ENCODE peak calls at places on chromosomes 5 and 9, in five cellular contexts. One of them, this sample, is unnamed.

GRCh38 chr5:37768362-37768761 is 71.5 kb downstream of the GDNF start:
- DNase-seq in EH: no peak
- DNase-seq in Daoy: no peak
- DNase-seq in midbrain: no peak
- DNase-seq in D341Med: no peak
- DNase-seq in this sample: no peak

GRCh38 chr5:74294231-74294705 is 346.3 kb downstream of the ENC1 start:
- DNase-seq in EH: peak
- DNase-seq in Daoy: peak
- DNase-seq in midbrain: no peak
- DNase-seq in D341Med: no peak
- DNase-seq in this sample: no peak

GRCh38 chr9:124140941-124141568 is 116.7 kb upstream of the NEK6 start:
- DNase-seq in EH: no peak
- DNase-seq in Daoy: peak
- DNase-seq in midbrain: no peak
- DNase-seq in D341Med: no peak
- DNase-seq in this sample: peak

GRCh38 chr9:27280858-27281257 is 16.1 kb downstream of the EQTN start:
- DNase-seq in EH: peak
- DNase-seq in Daoy: no peak
- DNase-seq in midbrain: no peak
- DNase-seq in D341Med: no peak
- DNase-seq in this sample: no peak

GRCh38 chr9:129650680-129651235 is 8.8 kb upstream of the ASB6 start:
- DNase-seq in EH: no peak
- DNase-seq in Daoy: no peak
- DNase-seq in midbrain: no peak
- DNase-seq in D341Med: no peak
- DNase-seq in this sample: no peak

GRCh38 chr5:150401376-150402201 is 11.1 kb downstream of the CD74 start:
- DNase-seq in EH: no peak
- DNase-seq in Daoy: no peak
- DNase-seq in midbrain: no peak
- DNase-seq in D341Med: no peak
- DNase-seq in this sample: no peak

GRCh38 chr5:118224546-118224945 is 763.8 kb downstream of the DTWD2 start:
- DNase-seq in EH: peak
- DNase-seq in Daoy: no peak
- DNase-seq in midbrain: no peak
- DNase-seq in D341Med: no peak
- DNase-seq in this sample: peak

GRCh38 chr9:130980526-130980925 is 28.4 kb upstream of the LAMC3 start:
- DNase-seq in EH: no peak
- DNase-seq in Daoy: no peak
- DNase-seq in midbrain: no peak
- DNase-seq in D341Med: peak
- DNase-seq in this sample: no peak

GRCh38 chr9:14277202-14277601 is 36.7 kb downstream of the NFIB start:
- DNase-seq in EH: peak
- DNase-seq in Daoy: peak
- DNase-seq in midbrain: no peak
- DNase-seq in D341Med: no peak
- DNase-seq in this sample: no peak

GRCh38 chr5:91500758-91501157 is 117.6 kb upstream of the ARRDC3 start:
- DNase-seq in EH: no peak
- DNase-seq in Daoy: no peak
- DNase-seq in midbrain: no peak
- DNase-seq in D341Med: no peak
- DNase-seq in this sample: no peak

GRCh38 chr5:107072440-107072839 is 598.3 kb downstream of the EFNA5 start:
- DNase-seq in EH: no peak
- DNase-seq in Daoy: no peak
- DNase-seq in midbrain: no peak
- DNase-seq in D341Med: no peak
- DNase-seq in this sample: no peak

GRCh38 chr5:575636-576035 is 36.5 kb upstream of the CEP72 start:
- DNase-seq in EH: no peak
- DNase-seq in Daoy: no peak
- DNase-seq in midbrain: no peak
- DNase-seq in D341Med: no peak
- DNase-seq in this sample: no peak

GRCh38 chr5:124453221-124454032 is 293.0 kb downstream of the ZNF608 start:
- DNase-seq in EH: peak
- DNase-seq in Daoy: peak
- DNase-seq in midbrain: no peak
- DNase-seq in D341Med: no peak
- DNase-seq in this sample: peak

GRCh38 chr5:11384441-11385250 is 519.6 kb downstream of the CTNND2 start:
- DNase-seq in EH: no peak
- DNase-seq in Daoy: peak
- DNase-seq in midbrain: peak
- DNase-seq in D341Med: peak
- DNase-seq in this sample: no peak

GRCh38 chr9:16461231-16461840 is 409.1 kb downstream of the BNC2 start:
- DNase-seq in EH: no peak
- DNase-seq in Daoy: no peak
- DNase-seq in midbrain: no peak
- DNase-seq in D341Med: peak
- DNase-seq in this sample: no peak

GRCh38 chr9:115133649-115134048 is 15.7 kb upstream of the TNC start:
- DNase-seq in EH: peak
- DNase-seq in Daoy: peak
- DNase-seq in midbrain: no peak
- DNase-seq in D341Med: no peak
- DNase-seq in this sample: no peak

GRCh38 chr9:75185585-75186170 is 97.4 kb downstream of the OSTF1 start:
- DNase-seq in EH: peak
- DNase-seq in Daoy: peak
- DNase-seq in midbrain: no peak
- DNase-seq in D341Med: peak
- DNase-seq in this sample: no peak

GRCh38 chr5:74798977-74799911 is 32.2 kb downstream of the NSA2 start:
- DNase-seq in EH: peak
- DNase-seq in Daoy: peak
- DNase-seq in midbrain: peak
- DNase-seq in D341Med: no peak
- DNase-seq in this sample: peak

GRCh38 chr9:132584616-132585560 is 2.5 kb downstream of the BARHL1 start:
- DNase-seq in EH: peak
- DNase-seq in Daoy: peak
- DNase-seq in midbrain: no peak
- DNase-seq in D341Med: no peak
- DNase-seq in this sample: peak

GRCh38 chr5:66959668-66960067 is 236.9 kb downstream of the CD180 start:
- DNase-seq in EH: peak
- DNase-seq in Daoy: no peak
- DNase-seq in midbrain: peak
- DNase-seq in D341Med: no peak
- DNase-seq in this sample: no peak

GRCh38 chr5:146345578-146346366 is 7.1 kb downstream of the POU4F3 start:
- DNase-seq in EH: no peak
- DNase-seq in Daoy: peak
- DNase-seq in midbrain: no peak
- DNase-seq in D341Med: peak
- DNase-seq in this sample: no peak

GRCh38 chr9:89463986-89464901 is 33.7 kb downstream of the SEMA4D start:
- DNase-seq in EH: no peak
- DNase-seq in Daoy: peak
- DNase-seq in midbrain: no peak
- DNase-seq in D341Med: no peak
- DNase-seq in this sample: peak

GRCh38 chr9:129597355-129598088 is 23.4 kb downstream of the C9orf50 start:
- DNase-seq in EH: peak
- DNase-seq in Daoy: no peak
- DNase-seq in midbrain: no peak
- DNase-seq in D341Med: no peak
- DNase-seq in this sample: no peak

GRCh38 chr5:67214713-67215591 is 18.4 kb upstream of the CD180 start:
- DNase-seq in EH: no peak
- DNase-seq in Daoy: no peak
- DNase-seq in midbrain: no peak
- DNase-seq in D341Med: no peak
- DNase-seq in this sample: no peak

GRCh38 chr9:38132956-38133355 is 63.9 kb upstream of the SHB start:
- DNase-seq in EH: no peak
- DNase-seq in Daoy: no peak
- DNase-seq in midbrain: no peak
- DNase-seq in D341Med: no peak
- DNase-seq in this sample: no peak

GRCh38 chr9:134772331-134772730 is 108.3 kb upstream of the FCN2 start:
- DNase-seq in EH: no peak
- DNase-seq in Daoy: no peak
- DNase-seq in midbrain: no peak
- DNase-seq in D341Med: no peak
- DNase-seq in this sample: no peak

GRCh38 chr5:72860499-72860898 is 44.0 kb downstream of the TNPO1 start:
- DNase-seq in EH: peak
- DNase-seq in Daoy: no peak
- DNase-seq in midbrain: no peak
- DNase-seq in D341Med: no peak
- DNase-seq in this sample: no peak

GRCh38 chr9:134556531-134557068 is 85.0 kb upstream of the COL5A1 start:
- DNase-seq in EH: no peak
- DNase-seq in Daoy: no peak
- DNase-seq in midbrain: no peak
- DNase-seq in D341Med: no peak
- DNase-seq in this sample: no peak

This sample was measured in A172.